ENCODE peak calls at places on chromosomes 5 and 9, in six cellular contexts. One of them, this sample, is unnamed.

GRCh38 chr9:101376117-101376866 is 8.5 kb downstream of the BAAT start:
- DNase-seq in brain microvascular endothelial cell: peak; percentile 80
- DNase-seq in activated T-cell treated with anti-CD3 and anti-CD28 coated beads for 4 hours: no peak
- DNase-seq in small intestine: no peak
- DNase-seq in ELR: peak; percentile 81
- DNase-seq in Ammon's horn: peak; percentile 44
- DNase-seq in this sample: no peak

GRCh38 chr9:136171009-136171800 is 33.7 kb downstream of the LHX3 start:
- DNase-seq in brain microvascular endothelial cell: no peak
- DNase-seq in activated T-cell treated with anti-CD3 and anti-CD28 coated beads for 4 hours: no peak
- DNase-seq in small intestine: peak; percentile 5
- DNase-seq in ELR: no peak
- DNase-seq in Ammon's horn: no peak
- DNase-seq in this sample: no peak

GRCh38 chr5:1548702-1549523 is 25.2 kb upstream of the LPCAT1 start:
- DNase-seq in brain microvascular endothelial cell: no peak
- DNase-seq in activated T-cell treated with anti-CD3 and anti-CD28 coated beads for 4 hours: no peak
- DNase-seq in small intestine: peak; percentile 18
- DNase-seq in ELR: no peak
- DNase-seq in Ammon's horn: peak; percentile 1
- DNase-seq in this sample: no peak

GRCh38 chr5:159430361-159431018 is 100.2 kb upstream of the IL12B start:
- DNase-seq in brain microvascular endothelial cell: no peak
- DNase-seq in activated T-cell treated with anti-CD3 and anti-CD28 coated beads for 4 hours: no peak
- DNase-seq in small intestine: no peak
- DNase-seq in ELR: no peak
- DNase-seq in Ammon's horn: no peak
- DNase-seq in this sample: no peak

GRCh38 chr5:173970878-173971650 is 17.9 kb upstream of the C5orf47 start:
- DNase-seq in brain microvascular endothelial cell: no peak
- DNase-seq in activated T-cell treated with anti-CD3 and anti-CD28 coated beads for 4 hours: no peak
- DNase-seq in small intestine: no peak
- DNase-seq in ELR: no peak
- DNase-seq in Ammon's horn: no peak
- DNase-seq in this sample: no peak

GRCh38 chr9:124810513-124811355 is 33.8 kb downstream of the OLFML2A start:
- DNase-seq in brain microvascular endothelial cell: peak; percentile 82
- DNase-seq in activated T-cell treated with anti-CD3 and anti-CD28 coated beads for 4 hours: no peak
- DNase-seq in small intestine: no peak
- DNase-seq in ELR: peak; percentile 93
- DNase-seq in Ammon's horn: no peak
- DNase-seq in this sample: no peak

GRCh38 chr5:180395540-180396274 is 42.6 kb upstream of the GFPT2 start:
- DNase-seq in brain microvascular endothelial cell: no peak
- DNase-seq in activated T-cell treated with anti-CD3 and anti-CD28 coated beads for 4 hours: no peak
- DNase-seq in small intestine: no peak
- DNase-seq in ELR: peak; percentile 6
- DNase-seq in Ammon's horn: no peak
- DNase-seq in this sample: no peak

GRCh38 chr5:57551251-57551650 is 68.6 kb upstream of the ACTBL2 start:
- DNase-seq in brain microvascular endothelial cell: no peak
- DNase-seq in activated T-cell treated with anti-CD3 and anti-CD28 coated beads for 4 hours: no peak
- DNase-seq in small intestine: no peak
- DNase-seq in ELR: no peak
- DNase-seq in Ammon's horn: no peak
- DNase-seq in this sample: no peak

GRCh38 chr5:34486160-34486765 is 169.9 kb upstream of the RAI14 start:
- DNase-seq in brain microvascular endothelial cell: peak; percentile 89
- DNase-seq in activated T-cell treated with anti-CD3 and anti-CD28 coated beads for 4 hours: peak; percentile 41
- DNase-seq in small intestine: peak; percentile 82
- DNase-seq in ELR: peak; percentile 91
- DNase-seq in Ammon's horn: peak; percentile 94
- DNase-seq in this sample: peak; percentile 78

GRCh38 chr9:125701351-125701750 is 5.7 kb downstream of the MAPKAP1 start:
- DNase-seq in brain microvascular endothelial cell: peak; percentile 22
- DNase-seq in activated T-cell treated with anti-CD3 and anti-CD28 coated beads for 4 hours: no peak
- DNase-seq in small intestine: no peak
- DNase-seq in ELR: peak; percentile 80
- DNase-seq in Ammon's horn: no peak
- DNase-seq in this sample: no peak

GRCh38 chr9:132018957-132019405 is 60.7 kb downstream of the MED27 start:
- DNase-seq in brain microvascular endothelial cell: no peak
- DNase-seq in activated T-cell treated with anti-CD3 and anti-CD28 coated beads for 4 hours: no peak
- DNase-seq in small intestine: no peak
- DNase-seq in ELR: no peak
- DNase-seq in Ammon's horn: peak; percentile 73
- DNase-seq in this sample: no peak

GRCh38 chr9:26975728-26976707 is 19.8 kb downstream of the IFT74 start:
- DNase-seq in brain microvascular endothelial cell: peak; percentile 34
- DNase-seq in activated T-cell treated with anti-CD3 and anti-CD28 coated beads for 4 hours: no peak
- DNase-seq in small intestine: peak; percentile 65
- DNase-seq in ELR: peak; percentile 66
- DNase-seq in Ammon's horn: peak; percentile 21
- DNase-seq in this sample: peak; percentile 56

GRCh38 chr9:37476930-37477329 is 8.8 kb upstream of the POLR1E start:
- DNase-seq in brain microvascular endothelial cell: no peak
- DNase-seq in activated T-cell treated with anti-CD3 and anti-CD28 coated beads for 4 hours: no peak
- DNase-seq in small intestine: no peak
- DNase-seq in ELR: no peak
- DNase-seq in Ammon's horn: no peak
- DNase-seq in this sample: no peak

GRCh38 chr5:93990504-93991085 is 249.2 kb upstream of the POU5F2 start:
- DNase-seq in brain microvascular endothelial cell: no peak
- DNase-seq in activated T-cell treated with anti-CD3 and anti-CD28 coated beads for 4 hours: no peak
- DNase-seq in small intestine: peak; percentile 30
- DNase-seq in ELR: no peak
- DNase-seq in Ammon's horn: no peak
- DNase-seq in this sample: peak; percentile 30

GRCh38 chr9:14106699-14107098 is 207.2 kb downstream of the NFIB start:
- DNase-seq in brain microvascular endothelial cell: no peak
- DNase-seq in activated T-cell treated with anti-CD3 and anti-CD28 coated beads for 4 hours: no peak
- DNase-seq in small intestine: no peak
- DNase-seq in ELR: no peak
- DNase-seq in Ammon's horn: no peak
- DNase-seq in this sample: no peak

GRCh38 chr9:22829236-22829635 is 382.6 kb downstream of the DMRTA1 start:
- DNase-seq in brain microvascular endothelial cell: no peak
- DNase-seq in activated T-cell treated with anti-CD3 and anti-CD28 coated beads for 4 hours: no peak
- DNase-seq in small intestine: no peak
- DNase-seq in ELR: no peak
- DNase-seq in Ammon's horn: no peak
- DNase-seq in this sample: no peak

GRCh38 chr5:139246394-139246793 is 47.1 kb upstream of the MATR3 start:
- DNase-seq in brain microvascular endothelial cell: peak; percentile 43
- DNase-seq in activated T-cell treated with anti-CD3 and anti-CD28 coated beads for 4 hours: peak; percentile 41
- DNase-seq in small intestine: no peak
- DNase-seq in ELR: peak; percentile 84
- DNase-seq in Ammon's horn: peak; percentile 43
- DNase-seq in this sample: no peak

GRCh38 chr5:166625210-166625865 is 1666.1 kb upstream of the WWC1 start:
- DNase-seq in brain microvascular endothelial cell: no peak
- DNase-seq in activated T-cell treated with anti-CD3 and anti-CD28 coated beads for 4 hours: no peak
- DNase-seq in small intestine: no peak
- DNase-seq in ELR: no peak
- DNase-seq in Ammon's horn: no peak
- DNase-seq in this sample: no peak

GRCh38 chr5:43281840-43282658 is 31.2 kb downstream of the HMGCS1 start:
- DNase-seq in brain microvascular endothelial cell: peak; percentile 63
- DNase-seq in activated T-cell treated with anti-CD3 and anti-CD28 coated beads for 4 hours: no peak
- DNase-seq in small intestine: no peak
- DNase-seq in ELR: peak; percentile 78
- DNase-seq in Ammon's horn: no peak
- DNase-seq in this sample: no peak

GRCh38 chr5:147216552-147217154 is 18.2 kb upstream of the STK32A start:
- DNase-seq in brain microvascular endothelial cell: no peak
- DNase-seq in activated T-cell treated with anti-CD3 and anti-CD28 coated beads for 4 hours: no peak
- DNase-seq in small intestine: no peak
- DNase-seq in ELR: no peak
- DNase-seq in Ammon's horn: no peak
- DNase-seq in this sample: no peak

GRCh38 chr5:73387630-73388370 is 60.8 kb downstream of the FOXD1 start:
- DNase-seq in brain microvascular endothelial cell: no peak
- DNase-seq in activated T-cell treated with anti-CD3 and anti-CD28 coated beads for 4 hours: no peak
- DNase-seq in small intestine: peak; percentile 65
- DNase-seq in ELR: no peak
- DNase-seq in Ammon's horn: no peak
- DNase-seq in this sample: peak; percentile 49

GRCh38 chr9:136147038-136147889 is 28.6 kb upstream of the TMEM250 start:
- DNase-seq in brain microvascular endothelial cell: no peak
- DNase-seq in activated T-cell treated with anti-CD3 and anti-CD28 coated beads for 4 hours: no peak
- DNase-seq in small intestine: no peak
- DNase-seq in ELR: no peak
- DNase-seq in Ammon's horn: no peak
- DNase-seq in this sample: no peak

GRCh38 chr9:109972026-109973005 is 192.3 kb downstream of the PALM2AKAP2 start:
- DNase-seq in brain microvascular endothelial cell: no peak
- DNase-seq in activated T-cell treated with anti-CD3 and anti-CD28 coated beads for 4 hours: no peak
- DNase-seq in small intestine: peak; percentile 38
- DNase-seq in ELR: no peak
- DNase-seq in Ammon's horn: peak; percentile 84
- DNase-seq in this sample: no peak

GRCh38 chr5:14064841-14065240 is 78.3 kb upstream of the TRIO start:
- DNase-seq in brain microvascular endothelial cell: peak; percentile 84
- DNase-seq in activated T-cell treated with anti-CD3 and anti-CD28 coated beads for 4 hours: no peak
- DNase-seq in small intestine: no peak
- DNase-seq in ELR: peak; percentile 68
- DNase-seq in Ammon's horn: no peak
- DNase-seq in this sample: no peak